ENCODE peak calls at places on chromosome X, in nine cellular contexts. X is DMS153; Z is GM06990; L is DMS79; S is activated naive CD4-positive, alpha-beta T cell treated with anti-CD3 and anti-CD28 coated beads for 36 hours; P is progenitor cell of endocrine pancreas; I is SHP77; J is activated CD4-positive, alpha-beta T cell treated with anti-CD3 and anti-CD28 coated beads, Interleukin-2, amount 50 U/mL, for 1 hour; K is T-helper 2 cell treated with Interferon-gamma antibody and Interleukin-4, amounts not matched to agents 5 μg/mL and 100 μg/mL, for 36 hours. O is an unnamed sample.

GRCh38 chrX:17617794-17618193 is 119.5 kb upstream of the SCML1 start:
- DNase-seq in Z (no peak), X (no peak), L (no peak), I (no peak), P (no peak), S (no peak), J (no peak), K (no peak), O (peak)

GRCh38 chrX:53188763-53189162 is 36.2 kb downstream of the KDM5C start:
- DNase-seq in K (peak), S (peak), L (no peak), Z (no peak), X (no peak), I (no peak), J (no peak), P (no peak), O (no peak)

GRCh38 chrX:13005671-13006473 is 31.0 kb downstream of the TMSB4X start:
- DNase-seq in S (peak), J (no peak), X (no peak), I (no peak), K (no peak), L (no peak), Z (peak), P (no peak), O (no peak)

GRCh38 chrX:34810364-34810763 is 132.2 kb upstream of the FAM47B start:
- DNase-seq in I (no peak), L (no peak), P (no peak), K (no peak), Z (no peak), X (no peak), J (no peak), S (no peak), O (no peak)

GRCh38 chrX:21770631-21771321 is 12.9 kb upstream of the SMPX start:
- DNase-seq in X (no peak), L (no peak), S (no peak), P (no peak), K (no peak), J (no peak), I (peak), Z (no peak), O (no peak)

GRCh38 chrX:154549766-154550165 is 2.3 kb downstream of the IKBKG start:
- DNase-seq in S (no peak), L (no peak), X (no peak), K (no peak), P (no peak), J (no peak), Z (no peak), I (no peak), O (peak)

GRCh38 chrX:8579602-8580001 is 115.0 kb downstream of the VCX3B start:
- DNase-seq in L (no peak), J (no peak), K (no peak), Z (no peak), X (no peak), P (no peak), S (no peak), I (no peak), O (no peak)

GRCh38 chrX:77622233-77622632 is 163.8 kb downstream of the ATRX start:
- DNase-seq in J (no peak), K (no peak), P (no peak), L (no peak), I (no peak), Z (no peak), X (no peak), S (no peak), O (no peak)

GRCh38 chrX:15384304-15384703 is at the start of gene VEGFD:
- DNase-seq in P (no peak), Z (no peak), J (no peak), I (no peak), X (no peak), L (no peak), K (no peak), S (no peak), O (no peak)

O was measured in SJSA1.